ENCODE peak calls at places on chromosomes 2 and 18, in six cellular contexts. X is brain microvascular endothelial cell, K is lower lobe of right lung, Q is astrocyte of the cerebellum, V is foreskin fibroblast, L is AG09309. H is an unnamed sample.

GRCh38 chr2:236571161-236571560 is 1.5 kb downstream of the ACKR3 start:
- DNase-seq in X (no peak), K (no peak), Q (no peak), V (no peak), L (no peak), H (no peak)

GRCh38 chr2:109275120-109276040 is 146.4 kb downstream of the SH3RF3 start:
- DNase-seq in X (no peak), K (no peak), Q (no peak), V (no peak), L (no peak), H (no peak)

GRCh38 chr2:108594982-108595464 is 60.8 kb downstream of the LIMS1 start:
- DNase-seq in X (peak; percentile 96), K (no peak), Q (peak; percentile 96), V (peak; percentile 92), L (no peak), H (peak; percentile 99)

GRCh38 chr2:17966793-17967192 is 88.3 kb downstream of the KCNS3 start:
- DNase-seq in X (no peak), K (no peak), Q (no peak), V (no peak), L (no peak), H (no peak)

GRCh38 chr2:175734679-175735078 is 267.4 kb downstream of the LNPK start:
- DNase-seq in X (no peak), K (no peak), Q (no peak), V (no peak), L (no peak), H (no peak)

GRCh38 chr2:67572721-67573485 is 175.8 kb downstream of the ETAA1 start:
- DNase-seq in X (no peak), K (no peak), Q (no peak), V (peak; percentile 49), L (no peak), H (no peak)

GRCh38 chr2:104332733-104333132 is 521.2 kb upstream of the POU3F3 start:
- DNase-seq in X (no peak), K (no peak), Q (peak; percentile 99), V (no peak), L (no peak), H (no peak)

GRCh38 chr2:222809582-222809981 is 51.3 kb upstream of the ACSL3 start:
- DNase-seq in X (no peak), K (no peak), Q (no peak), V (no peak), L (no peak), H (no peak)

GRCh38 chr2:6914829-6915228 is 2.4 kb upstream of the RNF144A start:
- DNase-seq in X (no peak), K (no peak), Q (no peak), V (peak; percentile 24), L (no peak), H (no peak)

GRCh38 chr2:10501980-10502802 is 54.1 kb upstream of the ODC1 start:
- DNase-seq in X (no peak), K (no peak), Q (no peak), V (no peak), L (no peak), H (no peak)

GRCh38 chr2:211117026-211117425 is 560.6 kb downstream of the CPS1 start:
- DNase-seq in X (no peak), K (no peak), Q (no peak), V (no peak), L (no peak), H (no peak)

GRCh38 chr2:28359222-28360065 is 33.2 kb upstream of the FOSL2 start:
- DNase-seq in X (peak; percentile 90), K (peak; percentile 79), Q (peak; percentile 70), V (no peak), L (no peak), H (no peak)

GRCh38 chr2:43057026-43057741 is 169.2 kb downstream of the ZFP36L2 start:
- DNase-seq in X (no peak), K (no peak), Q (no peak), V (no peak), L (no peak), H (no peak)

GRCh38 chr2:169069341-169069740 is at the start of gene DHRS9:
- DNase-seq in X (peak; percentile 87), K (peak; percentile 57), Q (peak; percentile 40), V (peak; percentile 6), L (no peak), H (no peak)

GRCh38 chr2:190574169-190574568 is 39.6 kb upstream of the NEMP2 start:
- DNase-seq in X (no peak), K (no peak), Q (no peak), V (no peak), L (no peak), H (no peak)

GRCh38 chr2:111698743-111699554 is 185.0 kb downstream of the ANAPC1 start:
- DNase-seq in X (peak; percentile 98), K (peak; percentile 79), Q (peak; percentile 99), V (peak; percentile 98), L (peak; percentile 97), H (peak; percentile 94)

GRCh38 chr18:33440384-33441043 is at the start of gene CCDC178:
- DNase-seq in X (peak; percentile 5), K (no peak), Q (no peak), V (peak; percentile 0), L (no peak), H (no peak)

GRCh38 chr2:26346454-26347053 is at the start of gene ADGRF3:
- DNase-seq in X (peak; percentile 7), K (peak; percentile 72), Q (no peak), V (no peak), L (no peak), H (no peak)

GRCh38 chr18:57666818-57667497 is 45.3 kb upstream of the NARS1 start:
- DNase-seq in X (peak; percentile 15), K (no peak), Q (no peak), V (peak; percentile 84), L (peak; percentile 77), H (peak; percentile 65)

GRCh38 chr2:85457877-85458316 is 39.4 kb downstream of the SH2D6 start:
- DNase-seq in X (no peak), K (no peak), Q (no peak), V (no peak), L (no peak), H (no peak)

GRCh38 chr2:234853739-234854138 is 98.1 kb upstream of the SH3BP4 start:
- DNase-seq in X (peak; percentile 35), K (no peak), Q (no peak), V (no peak), L (no peak), H (no peak)

GRCh38 chr2:45241061-45241561 is 231.9 kb upstream of the SIX2 start:
- DNase-seq in X (peak; percentile 48), K (no peak), Q (no peak), V (peak; percentile 29), L (peak; percentile 84), H (no peak)

GRCh38 chr2:233422050-233422639 is 67.9 kb downstream of the DGKD start:
- DNase-seq in X (no peak), K (peak; percentile 95), Q (no peak), V (no peak), L (no peak), H (no peak)

GRCh38 chr2:174585111-174585510 is 12.5 kb downstream of the WIPF1 start:
- DNase-seq in X (no peak), K (no peak), Q (no peak), V (no peak), L (no peak), H (no peak)

GRCh38 chr2:67656875-67657274 is 259.7 kb downstream of the ETAA1 start:
- DNase-seq in X (no peak), K (no peak), Q (no peak), V (no peak), L (no peak), H (no peak)

GRCh38 chr2:28516950-28517349 is 21.1 kb downstream of the PLB1 start:
- DNase-seq in X (no peak), K (no peak), Q (no peak), V (no peak), L (no peak), H (no peak)

GRCh38 chr18:70387018-70387417 is 98.2 kb downstream of the SOCS6 start:
- DNase-seq in X (no peak), K (no peak), Q (no peak), V (no peak), L (no peak), H (no peak)

GRCh38 chr2:18339326-18339725 is 221.1 kb downstream of the RDH14 start:
- DNase-seq in X (no peak), K (no peak), Q (no peak), V (no peak), L (no peak), H (no peak)

GRCh38 chr2:11726384-11726783 is 20.0 kb upstream of the LPIN1 start:
- DNase-seq in X (no peak), K (no peak), Q (no peak), V (no peak), L (no peak), H (no peak)

GRCh38 chr18:12307251-12307736 is 747 bp upstream of the TUBB6 start:
- DNase-seq in X (peak; percentile 60), K (no peak), Q (peak; percentile 43), V (peak; percentile 73), L (peak; percentile 41), H (no peak)
- H3K4me3 ChIP-seq in X (peak overlapping the region; percentile 87), K (peak overlapping the region; percentile 71), Q (peak overlapping the region; percentile 73), V (peak overlapping the region; percentile 89), L (peak overlapping the region; percentile 72), H (peak overlapping the region; percentile 93)

GRCh38 chr2:144331652-144332355 is 188.1 kb downstream of the ZEB2 start:
- DNase-seq in X (peak; percentile 44), K (peak; percentile 81), Q (no peak), V (no peak), L (no peak), H (peak; percentile 21)
- TF ChIP-seq CTCF in X (peak; percentile 34), K (peak; percentile 28), Q (peak; percentile 24), V (peak; percentile 8), L (peak; percentile 33), H (peak; percentile 48)

DNA sequence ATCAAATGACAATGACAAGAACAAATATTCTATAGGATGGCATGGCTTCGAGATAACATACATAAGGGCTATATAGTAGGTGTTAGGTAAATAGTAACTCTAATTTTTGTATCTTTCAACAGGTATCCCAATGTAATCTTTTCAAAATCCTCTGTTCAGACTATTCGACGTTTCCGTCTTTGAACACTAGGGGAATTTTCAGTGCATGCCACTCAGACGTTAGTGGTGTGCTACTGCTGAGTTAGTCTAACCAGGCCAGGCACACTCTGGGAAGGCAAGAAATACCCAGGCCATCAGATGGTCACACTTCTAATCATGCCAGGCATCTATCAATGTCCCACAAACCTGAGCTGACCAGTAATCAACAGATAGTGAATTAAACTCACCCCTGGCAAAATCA is 14.6 kb upstream of the CREG2 start:
- DNase-seq in X (no peak), K (no peak), Q (no peak), V (no peak), L (no peak), H (no peak)
- H3K4me3 ChIP-seq in X (no peak overlapping the region), K (no peak overlapping the region), Q (no peak overlapping the region), V (no peak overlapping the region), L (no peak overlapping the region), H (no peak overlapping the region)

DNA sequence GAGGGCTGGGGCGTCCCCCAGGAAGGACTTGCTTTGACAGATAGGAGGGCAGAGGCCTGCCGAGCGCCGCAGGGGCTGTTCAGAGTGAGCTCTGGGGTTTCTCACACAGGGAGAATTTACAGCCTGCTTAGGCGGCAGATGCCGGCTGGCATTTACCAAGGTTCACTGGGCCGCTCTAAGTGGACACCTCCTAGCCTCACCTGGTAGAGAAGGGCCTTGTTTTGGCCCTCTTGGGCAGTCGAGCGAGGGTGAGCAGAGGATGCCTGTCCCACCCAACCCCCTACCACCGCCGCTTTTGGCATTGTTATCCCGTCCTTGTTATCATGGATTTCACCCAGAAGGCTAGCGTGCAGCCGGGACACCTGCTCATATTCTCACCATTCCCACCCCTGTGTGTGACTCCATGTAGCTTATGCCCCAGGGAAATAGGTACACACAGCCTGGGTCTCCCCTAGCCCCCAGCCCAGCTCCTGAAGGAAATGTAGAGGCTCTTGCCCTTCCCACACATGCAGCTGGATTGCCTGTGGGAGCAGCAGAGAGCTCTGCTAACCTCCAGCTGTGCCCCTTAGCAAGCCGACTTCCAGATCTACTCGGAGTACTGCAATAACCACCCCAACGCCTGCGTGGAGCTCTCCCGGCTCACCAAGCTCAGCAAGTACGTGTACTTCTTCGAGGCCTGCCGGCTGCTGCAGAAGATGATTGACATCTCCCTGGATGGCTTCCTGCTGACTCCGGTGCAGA is 52.4 kb downstream of the FAM168B start:
- DNase-seq in X (peak; percentile 24), K (peak; percentile 34), Q (no peak), V (no peak), L (no peak), H (no peak)
- TF ChIP-seq CTCF in X (peak; percentile 57), K (no peak), Q (peak; percentile 31), V (peak; percentile 20), L (no peak), H (peak; percentile 48)

H was measured in AG04449.